ENCODE peak calls at places on chromosome 7, in six cellular contexts. Q, E, F, L, H and K are unnamed samples.

GRCh38 chr7:105846404-105846803 is 30.0 kb downstream of the ATXN7L1 start:
- DNase-seq in Q (no peak), E (no peak), F (no peak), L (no peak), H (no peak), K (no peak)

GRCh38 chr7:131159961-131160361 is 167.7 kb upstream of the MKLN1 start:
- DNase-seq in Q (no peak), E (no peak), F (no peak), L (no peak), H (no peak), K (no peak)

GRCh38 chr7:1696671-1697498 is 26.8 kb downstream of the ELFN1 start:
- DNase-seq in Q (no peak), E (peak; percentile 27), F (no peak), L (peak; percentile 3), H (peak; percentile 27), K (no peak)

GRCh38 chr7:104124469-104124868 is 83.3 kb downstream of the ORC5 start:
- DNase-seq in Q (no peak), E (no peak), F (no peak), L (no peak), H (no peak), K (no peak)

GRCh38 chr7:143434660-143435059 is 8.6 kb upstream of the TAS2R60 start:
- DNase-seq in Q (peak; percentile 58), E (peak; percentile 77), F (no peak), L (no peak), H (no peak), K (peak; percentile 69)

GRCh38 chr7:104156842-104157277 is 51.0 kb downstream of the ORC5 start:
- DNase-seq in Q (no peak), E (no peak), F (no peak), L (no peak), H (no peak), K (no peak)

GRCh38 chr7:30278386-30278785 is 6.0 kb upstream of the ZNRF2 start:
- DNase-seq in Q (no peak), E (no peak), F (no peak), L (no peak), H (no peak), K (no peak)

GRCh38 chr7:131231381-131232220 is 96.1 kb upstream of the MKLN1 start:
- DNase-seq in Q (peak; percentile 41), E (no peak), F (peak; percentile 20), L (peak; percentile 66), H (no peak), K (peak; percentile 56)

GRCh38 chr7:45704683-45705016 is 130.5 kb downstream of the ADCY1 start:
- DNase-seq in Q (no peak), E (no peak), F (no peak), L (no peak), H (no peak), K (peak; percentile 28)

GRCh38 chr7:51060536-51060935 is 256.1 kb downstream of the COBL start:
- DNase-seq in Q (no peak), E (no peak), F (no peak), L (no peak), H (no peak), K (peak; percentile 16)

GRCh38 chr7:105693576-105693975 is 112.3 kb upstream of the EFCAB10 start:
- DNase-seq in Q (no peak), E (no peak), F (no peak), L (no peak), H (no peak), K (no peak)

GRCh38 chr7:139680676-139681462 is 96.9 kb downstream of the HIPK2 start:
- DNase-seq in Q (peak; percentile 68), E (peak; percentile 81), F (peak; percentile 42), L (peak; percentile 46), H (no peak), K (peak; percentile 84)

GRCh38 chr7:117098457-117098856 is 145.2 kb downstream of the ST7 start:
- DNase-seq in Q (no peak), E (no peak), F (no peak), L (no peak), H (no peak), K (no peak)

GRCh38 chr7:2688409-2689342 is 674 bp downstream of the AMZ1 start:
- DNase-seq in Q (no peak), E (no peak), F (no peak), L (no peak), H (no peak), K (no peak)

GRCh38 chr7:97064972-97065587 is 40.4 kb upstream of the DLX5 start:
- DNase-seq in Q (no peak), E (no peak), F (no peak), L (peak; percentile 19), H (no peak), K (no peak)

GRCh38 chr7:38840736-38841460 is 68.1 kb downstream of the VPS41 start:
- DNase-seq in Q (no peak), E (no peak), F (no peak), L (no peak), H (no peak), K (no peak)

GRCh38 chr7:100457033-100457432 is 7.0 kb downstream of the SPACDR start:
- DNase-seq in Q (no peak), E (no peak), F (no peak), L (no peak), H (no peak), K (no peak)

GRCh38 chr7:20085086-20085485 is 132.1 kb downstream of the MACC1 start:
- DNase-seq in Q (no peak), E (no peak), F (no peak), L (no peak), H (no peak), K (no peak)

GRCh38 chr7:732094-732541 is 5.0 kb upstream of the PRKAR1B start:
- DNase-seq in Q (peak; percentile 51), E (peak; percentile 61), F (no peak), L (peak; percentile 34), H (peak; percentile 41), K (no peak)

GRCh38 chr7:21934824-21935223 is 10.9 kb downstream of the CDCA7L start:
- DNase-seq in Q (no peak), E (no peak), F (no peak), L (no peak), H (no peak), K (no peak)

GRCh38 chr7:20826243-20826642 is 39.6 kb upstream of the SP8 start:
- DNase-seq in Q (no peak), E (no peak), F (no peak), L (no peak), H (no peak), K (no peak)

GRCh38 chr7:52257890-52258289 is 777.5 kb upstream of the POM121L12 start:
- DNase-seq in Q (no peak), E (no peak), F (no peak), L (no peak), H (no peak), K (no peak)

GRCh38 chr7:132910657-132911056 is 171.2 kb downstream of the CHCHD3 start:
- DNase-seq in Q (no peak), E (no peak), F (no peak), L (no peak), H (no peak), K (no peak)

GRCh38 chr7:114302858-114303257 is 111.8 kb upstream of the FOXP2 start:
- DNase-seq in Q (no peak), E (no peak), F (no peak), L (no peak), H (no peak), K (no peak)

GRCh38 chr7:46301677-46302076 is 380.6 kb upstream of the IGFBP3 start:
- DNase-seq in Q (no peak), E (no peak), F (no peak), L (no peak), H (no peak), K (no peak)

GRCh38 chr7:4205828-4206227 is 476.3 kb upstream of the FOXK1 start:
- DNase-seq in Q (no peak), E (no peak), F (no peak), L (no peak), H (no peak), K (no peak)

GRCh38 chr7:4202954-4203353 is 479.1 kb upstream of the FOXK1 start:
- DNase-seq in Q (no peak), E (no peak), F (no peak), L (no peak), H (no peak), K (no peak)

GRCh38 chr7:4207011-4207410 is 475.1 kb upstream of the FOXK1 start:
- DNase-seq in Q (no peak), E (no peak), F (no peak), L (no peak), H (no peak), K (no peak)

GRCh38 chr7:4203786-4204185 is 478.3 kb upstream of the FOXK1 start:
- DNase-seq in Q (no peak), E (no peak), F (no peak), L (no peak), H (no peak), K (no peak)

GRCh38 chr7:4204530-4205165 is 477.4 kb upstream of the FOXK1 start:
- DNase-seq in Q (no peak), E (peak; percentile 20), F (no peak), L (no peak), H (no peak), K (no peak)
- H3K9me3 ChIP-seq in Q (peaks cover 10% of the 10 kb centered on the region), E (no peaks in the 10 kb centered on the region), F (no peaks in the 10 kb centered on the region), L (no peaks in the 10 kb centered on the region), H (no peaks in the 10 kb centered on the region), K (no peaks in the 10 kb centered on the region)

GRCh38 chr7:65004575-65004974 is 1.9 kb downstream of the ERV3-1 start:
- DNase-seq in Q (no peak), E (no peak), F (no peak), L (no peak), H (no peak), K (no peak)
- H3K9me3 ChIP-seq in Q (peaks cover 4% of the 10 kb centered on the region), E (no peaks in the 10 kb centered on the region), F (no peaks in the 10 kb centered on the region), L (peaks cover 7% of the 10 kb centered on the region), H (peaks cover 46% of the 10 kb centered on the region), K (no peaks in the 10 kb centered on the region)

GRCh38 chr7:159196584-159196983 is 51.9 kb upstream of the VIPR2 start:
- DNase-seq in Q (no peak), E (no peak), F (no peak), L (no peak), H (no peak), K (no peak)
- H3K9me3 ChIP-seq in Q (no peaks in the 10 kb centered on the region), E (no peaks in the 10 kb centered on the region), F (no peaks in the 10 kb centered on the region), L (no peaks in the 10 kb centered on the region), H (no peaks in the 10 kb centered on the region), K (no peaks in the 10 kb centered on the region)

GRCh38 chr7:158283016-158283974 is 304.3 kb downstream of the PTPRN2 start:
- DNase-seq in Q (no peak), E (no peak), F (no peak), L (no peak), H (no peak), K (no peak)

GRCh38 chr7:158280467-158281154 is 307.0 kb downstream of the PTPRN2 start:
- DNase-seq in Q (no peak), E (no peak), F (no peak), L (no peak), H (no peak), K (no peak)

GRCh38 chr7:158284121-158284520 is 303.5 kb downstream of the PTPRN2 start:
- DNase-seq in Q (no peak), E (no peak), F (no peak), L (no peak), H (no peak), K (no peak)

GRCh38 chr7:158281441-158281840 is 306.2 kb downstream of the PTPRN2 start:
- DNase-seq in Q (no peak), E (no peak), F (no peak), L (no peak), H (no peak), K (no peak)

DNA sequence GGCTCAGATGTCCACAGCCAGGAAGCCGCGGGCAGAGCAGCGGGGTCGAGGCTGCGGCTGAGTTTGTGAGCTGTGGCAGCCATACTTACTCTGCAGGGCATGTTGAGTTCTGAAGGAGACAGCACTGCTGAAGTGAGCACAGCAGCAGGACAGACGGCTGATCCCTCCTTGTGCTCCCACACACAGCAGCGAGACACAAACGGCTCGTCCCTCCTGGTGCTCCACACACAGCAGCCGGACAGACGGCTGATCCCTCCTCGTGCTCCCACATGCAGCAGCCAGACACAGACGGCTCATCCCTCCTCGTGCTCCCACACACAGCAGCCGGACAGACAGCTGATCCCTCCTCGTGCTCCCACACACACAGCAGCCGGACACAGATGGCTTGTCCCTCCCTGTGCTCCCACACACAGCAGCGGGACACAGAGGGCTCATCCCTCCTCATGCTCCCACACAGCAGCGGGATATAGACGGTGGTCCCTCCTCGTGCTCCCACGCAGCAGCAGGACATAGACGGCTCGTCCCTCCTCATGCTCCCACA is 305.1 kb downstream of the PTPRN2 start:
- DNase-seq in Q (no peak), E (no peak), F (no peak), L (no peak), H (no peak), K (no peak)
- H3K9me3 ChIP-seq in Q (peaks cover 25% of the 10 kb centered on the region), E (peaks cover 9% of the 10 kb centered on the region), F (no peaks in the 10 kb centered on the region), L (no peaks in the 10 kb centered on the region), H (peaks cover 10% of the 10 kb centered on the region), K (peaks cover 20% of the 10 kb centered on the region)